ENCODE peak calls at places on chromosome 14, in ten cellular contexts. N is H9, A is body of pancreas, W is upper lobe of right lung, H is MM.1S, Y is mammary epithelial cell, F is AG04450, B is PC-3, G is sigmoid colon, Q is WERI-Rb-1. C is an unnamed sample.

GRCh38 chr14:103880334-103880985 is 33.1 kb upstream of the PPP1R13B start:
- DNase-seq in F (no peak), A (peak), Y (peak), N (no peak), G (peak), H (no peak), Q (no peak), W (peak), B (peak), C (peak)

GRCh38 chr14:65594153-65594881 is 181.8 kb downstream of the FUT8 start:
- DNase-seq in Q (no peak), G (no peak), H (no peak), N (peak), Y (no peak), B (peak), A (peak), F (no peak), W (no peak), C (no peak)

GRCh38 chr14:25052385-25052784 is 2.4 kb upstream of the STXBP6 start:
- DNase-seq in N (no peak), B (no peak), Y (no peak), F (no peak), G (no peak), Q (no peak), H (no peak), A (no peak), W (no peak), C (no peak)

GRCh38 chr14:37232907-37233481 is 35.3 kb downstream of the MIPOL1 start:
- DNase-seq in G (no peak), N (no peak), Q (no peak), W (no peak), Y (peak), A (no peak), B (peak), H (peak), F (peak), C (no peak)

GRCh38 chr14:53953002-53953827 is 3.4 kb downstream of the BMP4 start:
- DNase-seq in N (peak), B (peak), H (peak), W (peak), G (peak), Y (peak), A (peak), Q (no peak), F (peak), C (peak)

GRCh38 chr14:55077155-55077554 is 25.7 kb downstream of the MAPK1IP1L start:
- DNase-seq in N (no peak), A (peak), B (peak), W (no peak), G (no peak), H (no peak), F (no peak), Q (no peak), Y (peak), C (no peak)

GRCh38 chr14:104876251-104876699 is 11.2 kb downstream of the CEP170B start:
- DNase-seq in G (no peak), W (peak), B (peak), H (no peak), F (no peak), A (no peak), N (peak), Y (peak), Q (peak), C (no peak)

GRCh38 chr14:64444984-64445845 is 20.1 kb upstream of the AKAP5 start:
- DNase-seq in W (no peak), F (peak), B (no peak), H (peak), N (no peak), G (no peak), A (no peak), Y (peak), Q (no peak), C (no peak)

GRCh38 chr14:67285876-67286452 is 44.7 kb downstream of the PALS1 start:
- DNase-seq in W (no peak), A (no peak), N (no peak), Y (peak), H (peak), F (peak), G (no peak), B (peak), Q (no peak), C (no peak)

GRCh38 chr14:23831591-23831990 is 122.0 kb upstream of the DHRS4 start:
- DNase-seq in Q (no peak), N (no peak), H (no peak), F (no peak), A (no peak), W (no peak), B (no peak), G (no peak), Y (no peak), C (no peak)

GRCh38 chr14:104350463-104351185 is 212.2 kb downstream of the KIF26A start:
- DNase-seq in H (no peak), Q (no peak), N (no peak), G (peak), B (no peak), A (no peak), W (no peak), Y (no peak), F (no peak), C (no peak)

GRCh38 chr14:68922886-68923285 is 56.2 kb downstream of the ACTN1 start:
- DNase-seq in H (no peak), B (no peak), Y (no peak), F (no peak), W (no peak), G (peak), N (no peak), Q (no peak), A (no peak), C (no peak)

GRCh38 chr14:65933400-65934068 is 521.0 kb downstream of the FUT8 start:
- DNase-seq in Y (no peak), F (no peak), G (no peak), W (no peak), Q (no peak), H (no peak), N (no peak), A (no peak), B (no peak), C (peak)

GRCh38 chr14:24234095-24235020 is 1.6 kb downstream of the GMPR2 start:
- DNase-seq in G (no peak), A (no peak), F (no peak), B (no peak), W (no peak), Q (no peak), N (no peak), Y (no peak), H (no peak), C (no peak)

GRCh38 chr14:104400355-104400754 is 179.2 kb upstream of the C14orf180 start:
- DNase-seq in G (no peak), A (no peak), N (no peak), B (no peak), Q (no peak), W (no peak), H (no peak), Y (no peak), F (no peak), C (no peak)

GRCh38 chr14:44339256-44339655 is 167.8 kb downstream of the FSCB start:
- DNase-seq in G (no peak), Q (no peak), W (no peak), B (peak), A (no peak), H (no peak), F (no peak), N (no peak), Y (peak), C (no peak)

GRCh38 chr14:50762001-50762930 is 68.7 kb downstream of the NIN start:
- DNase-seq in Y (no peak), N (no peak), A (no peak), W (no peak), G (no peak), F (peak), B (peak), H (no peak), Q (no peak), C (no peak)

GRCh38 chr14:84927096-84927910 is 602.6 kb upstream of the FLRT2 start:
- DNase-seq in Y (no peak), F (no peak), H (no peak), A (no peak), G (no peak), Q (no peak), N (no peak), B (no peak), W (no peak), C (no peak)

GRCh38 chr14:89388853-89389252 is 28.2 kb downstream of the FOXN3 start:
- DNase-seq in G (peak), Y (no peak), B (peak), F (no peak), Q (no peak), W (no peak), H (no peak), A (no peak), N (no peak), C (no peak)

GRCh38 chr14:75141967-75142366 is 15.1 kb upstream of the NEK9 start:
- DNase-seq in W (no peak), N (no peak), Y (peak), A (peak), Q (peak), F (no peak), B (peak), G (no peak), H (no peak), C (no peak)

GRCh38 chr14:42930058-42930457 is 1323.4 kb downstream of the LRFN5 start:
- DNase-seq in N (peak), Q (no peak), A (peak), G (no peak), B (no peak), Y (no peak), H (no peak), W (no peak), F (peak), C (peak)

GRCh38 chr14:75259510-75259855 is 19.1 kb upstream of the FOS start:
- DNase-seq in B (peak), Q (peak), F (no peak), A (no peak), G (no peak), W (no peak), N (no peak), Y (no peak), H (no peak), C (no peak)

GRCh38 chr14:90513151-90514014 is 116.6 kb downstream of the CALM1 start:
- DNase-seq in N (peak), B (peak), Q (no peak), Y (peak), W (peak), F (no peak), A (peak), H (no peak), G (peak), C (peak)

GRCh38 chr14:77458249-77458950 is 507 bp downstream of the AHSA1 start:
- DNase-seq in B (peak), Y (peak), G (no peak), H (peak), Q (peak), F (no peak), W (no peak), N (peak), A (peak), C (no peak)

GRCh38 chr14:37145395-37145794 is 27.0 kb downstream of the SLC25A21 start:
- DNase-seq in G (no peak), W (no peak), N (no peak), B (peak), Y (peak), A (no peak), F (no peak), Q (no peak), H (no peak), C (no peak)

GRCh38 chr14:61178226-61179060 is 102.7 kb downstream of the TMEM30B start:
- DNase-seq in H (peak), A (no peak), B (peak), W (no peak), N (no peak), Y (peak), Q (no peak), F (peak), G (no peak), C (no peak)

GRCh38 chr14:84445486-84445885 is 1084.5 kb upstream of the FLRT2 start:
- DNase-seq in W (no peak), Y (no peak), N (no peak), F (no peak), A (no peak), G (no peak), Q (no peak), H (no peak), B (no peak), C (no peak)

GRCh38 chr14:94342334-94342934 is 19.3 kb upstream of the SERPINA6 start:
- DNase-seq in F (peak), H (no peak), N (no peak), B (peak), Q (no peak), A (peak), Y (peak), W (peak), G (peak), C (peak)

GRCh38 chr14:69670093-69670492 is 58.7 kb downstream of the SUSD6 start:
- DNase-seq in H (no peak), Y (no peak), B (no peak), N (no peak), Q (no peak), G (no peak), A (no peak), W (no peak), F (no peak), C (no peak)

GRCh38 chr14:54175298-54175942 is 218.8 kb upstream of the BMP4 start:
- DNase-seq in N (peak), W (no peak), B (peak), F (peak), Q (peak), Y (peak), H (peak), G (peak), A (peak), C (no peak)

GRCh38 chr14:74922752-74923401 is at the start of gene RPS6KL1:
- DNase-seq in W (peak), G (peak), N (peak), H (peak), Q (peak), F (peak), A (peak), B (peak), Y (peak), C (peak)

GRCh38 chr14:94129758-94130414 is 482 bp upstream of the IFI27L2 start:
- DNase-seq in B (peak), A (peak), W (no peak), G (no peak), N (peak), Q (peak), H (peak), Y (peak), F (no peak), C (peak)

GRCh38 chr14:33120966-33121365 is 182.3 kb downstream of the NPAS3 start:
- DNase-seq in F (no peak), Y (peak), H (no peak), A (no peak), N (no peak), B (peak), Q (no peak), G (no peak), W (no peak), C (no peak)

GRCh38 chr14:36942522-36943245 is 229.7 kb downstream of the SLC25A21 start:
- DNase-seq in W (no peak), Q (no peak), G (no peak), B (peak), F (no peak), A (no peak), H (no peak), N (no peak), Y (peak), C (no peak)

GRCh38 chr14:70148911-70149675 is 39.7 kb downstream of the SLC8A3 start:
- DNase-seq in Q (no peak), H (no peak), Y (no peak), G (no peak), F (no peak), A (no peak), W (no peak), N (no peak), B (no peak), C (no peak)

GRCh38 chr14:44782775-44783238 is 178.9 kb downstream of the KLHL28 start:
- DNase-seq in W (no peak), Y (no peak), Q (no peak), H (no peak), F (no peak), N (no peak), A (no peak), B (peak), G (no peak), C (no peak)

DNA sequence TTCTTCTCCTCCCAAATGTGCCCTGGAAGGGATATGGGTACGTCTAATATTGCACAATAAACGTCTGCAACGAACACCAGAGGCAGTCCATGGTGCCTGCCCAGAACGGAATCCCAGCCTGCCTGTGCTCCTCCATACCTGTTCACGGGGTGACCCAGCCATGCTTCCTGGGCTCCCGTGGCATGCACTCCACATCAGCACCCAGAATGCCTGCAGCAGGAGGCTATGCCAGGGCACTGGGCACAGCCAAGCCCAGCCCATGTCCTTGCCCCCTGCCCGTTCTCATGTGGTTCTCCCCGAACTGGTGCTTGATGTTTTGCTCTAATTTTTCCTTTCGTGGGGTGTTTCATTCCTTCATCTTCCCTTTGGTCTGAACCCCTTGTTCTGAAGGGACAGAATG is 404.3 kb downstream of the BCL11B start:
- DNase-seq in W (no peak), H (no peak), B (no peak), N (no peak), A (no peak), F (no peak), Q (no peak), G (no peak), Y (no peak), C (no peak)
- H3K27ac ChIP-seq in W (no peak), H (no peak), B (no peak), N (no peak), A (no peak), F (no peak), Q (no peak), G (no peak), Y (no peak), C (no peak)

GRCh38 chr14:81062816-81063215 is 107.4 kb downstream of the TSHR start:
- DNase-seq in B (peak), W (no peak), N (peak), Y (peak), G (no peak), H (peak), Q (peak), A (peak), F (no peak), C (no peak)
- TF ChIP-seq CTCF in B (peak), W (peak), N (peak), Y (peak), G (no peak), H (peak), Q (peak), A (no peak), F (peak), C (peak)

GRCh38 chr14:59424707-59425106 is 40.5 kb downstream of the GPR135 start:
- DNase-seq in Y (no peak), H (no peak), A (peak), Q (no peak), N (no peak), G (peak), W (no peak), F (no peak), B (no peak), C (peak)
- H3K27ac ChIP-seq in Y (no peak), H (no peak), A (no peak), Q (no peak), N (no peak), G (no peak), W (peak), F (no peak), B (no peak), C (peak)

DNA sequence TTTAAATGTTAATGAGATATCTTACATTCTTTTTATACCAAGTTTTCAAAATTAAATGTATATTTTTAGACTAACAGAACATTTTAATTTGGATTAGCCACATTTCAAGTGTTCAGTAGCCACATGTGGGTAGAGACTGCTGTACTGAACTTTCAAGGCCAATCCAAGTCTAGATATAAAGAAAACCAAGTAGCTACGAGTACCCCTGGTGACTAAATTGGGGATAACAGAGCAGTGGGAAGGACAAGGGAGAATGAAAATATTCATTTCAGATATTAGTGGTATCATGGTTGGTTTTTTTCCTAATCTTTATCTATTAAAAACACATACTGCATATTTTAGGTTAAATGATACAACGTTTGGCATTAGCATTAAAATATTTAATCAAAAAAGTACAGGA is 69.4 kb upstream of the RHOJ start:
- DNase-seq in Q (no peak), G (no peak), A (no peak), H (no peak), B (peak), N (no peak), F (no peak), W (no peak), Y (no peak), C (no peak)
- TF ChIP-seq CTCF in Q (peak), G (no peak), A (no peak), H (peak), B (peak), N (peak), F (peak), W (peak), Y (peak), C (no peak)

DNA sequence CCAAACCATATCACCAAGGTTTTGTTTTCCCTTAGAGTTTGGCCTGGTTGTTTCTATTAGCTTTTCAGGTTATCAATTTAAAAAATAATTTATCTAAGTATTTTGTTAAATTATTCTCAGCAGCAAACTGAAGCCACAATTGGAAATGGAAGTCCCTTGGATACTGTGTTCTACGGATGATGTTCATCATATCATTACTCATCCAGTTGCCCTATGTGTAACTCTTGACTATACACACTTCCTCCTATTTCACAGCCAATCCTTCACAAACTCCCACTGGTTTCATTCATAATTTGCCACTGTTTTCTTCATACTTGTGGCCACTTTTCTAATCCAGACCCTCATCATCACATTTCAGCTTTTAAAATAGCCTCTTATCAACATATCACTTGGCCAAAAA is 84.1 kb downstream of the CATSPERB start:
- DNase-seq in H (no peak), B (no peak), Y (no peak), F (no peak), N (no peak), A (no peak), G (no peak), Q (no peak), W (no peak), C (no peak)
- H3K27ac ChIP-seq in H (no peak), B (no peak), Y (no peak), F (no peak), N (no peak), A (no peak), G (no peak), Q (no peak), W (no peak), C (no peak)

GRCh38 chr14:31287294-31287972 is 79.8 kb upstream of the HECTD1 start:
- DNase-seq in W (no peak), H (no peak), G (no peak), Y (no peak), F (no peak), B (no peak), A (no peak), Q (no peak), N (no peak), C (no peak)

GRCh38 chr14:31291210-31291609 is 83.6 kb upstream of the HECTD1 start:
- DNase-seq in H (no peak), Y (no peak), G (no peak), F (no peak), Q (no peak), B (no peak), A (no peak), W (no peak), N (no peak), C (no peak)

GRCh38 chr14:31283568-31284252 is 76.1 kb upstream of the HECTD1 start:
- DNase-seq in A (no peak), Q (no peak), Y (no peak), B (no peak), F (no peak), W (no peak), H (no peak), N (no peak), G (no peak), C (no peak)

GRCh38 chr14:31283153-31283552 is 75.6 kb upstream of the HECTD1 start:
- DNase-seq in F (no peak), B (no peak), Q (no peak), A (no peak), G (no peak), N (no peak), W (no peak), Y (no peak), H (no peak), C (no peak)

GRCh38 chr14:31286456-31287293 is 79.1 kb upstream of the HECTD1 start:
- DNase-seq in B (peak), H (no peak), G (no peak), F (no peak), Q (peak), N (peak), Y (no peak), W (no peak), A (peak), C (no peak)
- TF ChIP-seq CTCF in B (peak), H (peak), G (no peak), F (peak), Q (peak), N (peak), Y (peak), W (peak), A (peak), C (peak)

GRCh38 chr14:96309907-96310330 is 53.2 kb downstream of the ATG2B start:
- DNase-seq in A (no peak), F (no peak), H (no peak), Q (peak), W (no peak), G (no peak), N (no peak), Y (no peak), B (no peak), C (no peak)
- H3K27ac ChIP-seq in A (no peak), F (no peak), H (no peak), Q (no peak), W (no peak), G (no peak), N (no peak), Y (no peak), B (no peak), C (no peak)

GRCh38 chr14:52377940-52378339 is 63.8 kb downstream of the PTGER2 start:
- DNase-seq in B (no peak), F (no peak), Y (no peak), G (no peak), A (no peak), W (no peak), Q (no peak), H (no peak), N (peak), C (no peak)
- TF ChIP-seq CTCF in B (no peak), F (no peak), Y (no peak), G (no peak), A (no peak), W (no peak), Q (peak), H (no peak), N (peak), C (no peak)